ENCODE peak calls at places on chromosome 3, in eight cellular contexts. One of them, this sample, is unnamed.

GRCh38 chr3:188212308-188212969 is 58.5 kb downstream of the LPP start:
- DNase-seq in naive thymus-derived CD4-positive, alpha-beta T cell: no peak
- DNase-seq in cardiac fibroblast: peak
- DNase-seq in psoas muscle: no peak
- DNase-seq in fibroblast of mammary gland: peak
- DNase-seq in fibroblast of the aortic adventitia: peak
- DNase-seq in IMR-90: peak
- DNase-seq in transverse colon: no peak
- DNase-seq in this sample: peak

GRCh38 chr3:189641776-189642175 is 10.6 kb downstream of the TP63 start:
- DNase-seq in naive thymus-derived CD4-positive, alpha-beta T cell: no peak
- DNase-seq in IMR-90: no peak
- DNase-seq in psoas muscle: no peak
- DNase-seq in fibroblast of the aortic adventitia: no peak
- DNase-seq in transverse colon: no peak
- DNase-seq in cardiac fibroblast: no peak
- DNase-seq in fibroblast of mammary gland: no peak
- DNase-seq in this sample: no peak

GRCh38 chr3:131526801-131527347 is 24.1 kb upstream of the MRPL3 start:
- DNase-seq in IMR-90: peak
- DNase-seq in fibroblast of the aortic adventitia: peak
- DNase-seq in fibroblast of mammary gland: peak
- DNase-seq in psoas muscle: peak
- DNase-seq in naive thymus-derived CD4-positive, alpha-beta T cell: no peak
- DNase-seq in cardiac fibroblast: peak
- DNase-seq in transverse colon: no peak
- DNase-seq in this sample: peak

GRCh38 chr3:143331336-143331735 is 211.8 kb downstream of the CHST2 start:
- DNase-seq in psoas muscle: no peak
- DNase-seq in transverse colon: no peak
- DNase-seq in fibroblast of mammary gland: peak
- DNase-seq in fibroblast of the aortic adventitia: no peak
- DNase-seq in cardiac fibroblast: peak
- DNase-seq in IMR-90: no peak
- DNase-seq in naive thymus-derived CD4-positive, alpha-beta T cell: no peak
- DNase-seq in this sample: peak

GRCh38 chr3:30607032-30607833 is 832 bp downstream of the TGFBR2 start:
- DNase-seq in fibroblast of mammary gland: no peak
- DNase-seq in cardiac fibroblast: peak
- DNase-seq in psoas muscle: peak
- DNase-seq in naive thymus-derived CD4-positive, alpha-beta T cell: peak
- DNase-seq in IMR-90: no peak
- DNase-seq in transverse colon: peak
- DNase-seq in fibroblast of the aortic adventitia: peak
- DNase-seq in this sample: no peak

GRCh38 chr3:144921710-144922109 is 950.1 kb downstream of the DIPK2A start:
- DNase-seq in fibroblast of mammary gland: peak
- DNase-seq in psoas muscle: no peak
- DNase-seq in IMR-90: no peak
- DNase-seq in cardiac fibroblast: no peak
- DNase-seq in fibroblast of the aortic adventitia: no peak
- DNase-seq in naive thymus-derived CD4-positive, alpha-beta T cell: no peak
- DNase-seq in transverse colon: no peak
- DNase-seq in this sample: no peak

GRCh38 chr3:110420158-110420641 is 651.4 kb upstream of the NECTIN3 start:
- DNase-seq in fibroblast of the aortic adventitia: peak
- DNase-seq in fibroblast of mammary gland: peak
- DNase-seq in cardiac fibroblast: peak
- DNase-seq in transverse colon: no peak
- DNase-seq in psoas muscle: no peak
- DNase-seq in IMR-90: peak
- DNase-seq in naive thymus-derived CD4-positive, alpha-beta T cell: no peak
- DNase-seq in this sample: peak

GRCh38 chr3:5128861-5129260 is 6.8 kb downstream of the ARL8B start:
- DNase-seq in psoas muscle: no peak
- DNase-seq in IMR-90: no peak
- DNase-seq in fibroblast of mammary gland: no peak
- DNase-seq in cardiac fibroblast: peak
- DNase-seq in transverse colon: no peak
- DNase-seq in fibroblast of the aortic adventitia: no peak
- DNase-seq in naive thymus-derived CD4-positive, alpha-beta T cell: no peak
- DNase-seq in this sample: no peak

GRCh38 chr3:12897537-12898289 is 56.3 kb upstream of the RPL32 start:
- DNase-seq in fibroblast of the aortic adventitia: no peak
- DNase-seq in cardiac fibroblast: no peak
- DNase-seq in transverse colon: no peak
- DNase-seq in IMR-90: no peak
- DNase-seq in naive thymus-derived CD4-positive, alpha-beta T cell: no peak
- DNase-seq in psoas muscle: peak
- DNase-seq in fibroblast of mammary gland: no peak
- DNase-seq in this sample: no peak

GRCh38 chr3:153513236-153513635 is 351.2 kb downstream of the RAP2B start:
- DNase-seq in naive thymus-derived CD4-positive, alpha-beta T cell: no peak
- DNase-seq in cardiac fibroblast: peak
- DNase-seq in transverse colon: no peak
- DNase-seq in IMR-90: no peak
- DNase-seq in fibroblast of mammary gland: peak
- DNase-seq in psoas muscle: no peak
- DNase-seq in fibroblast of the aortic adventitia: peak
- DNase-seq in this sample: peak

GRCh38 chr3:123392871-123393620 is 55.8 kb downstream of the ADCY5 start:
- DNase-seq in transverse colon: no peak
- DNase-seq in naive thymus-derived CD4-positive, alpha-beta T cell: no peak
- DNase-seq in fibroblast of the aortic adventitia: no peak
- DNase-seq in IMR-90: no peak
- DNase-seq in psoas muscle: no peak
- DNase-seq in fibroblast of mammary gland: no peak
- DNase-seq in cardiac fibroblast: no peak
- DNase-seq in this sample: peak

GRCh38 chr3:98921957-98922356 is 20.5 kb upstream of the DCBLD2 start:
- DNase-seq in IMR-90: no peak
- DNase-seq in cardiac fibroblast: peak
- DNase-seq in fibroblast of the aortic adventitia: no peak
- DNase-seq in fibroblast of mammary gland: no peak
- DNase-seq in psoas muscle: no peak
- DNase-seq in naive thymus-derived CD4-positive, alpha-beta T cell: no peak
- DNase-seq in transverse colon: no peak
- DNase-seq in this sample: no peak

GRCh38 chr3:10975695-10976234 is 16.8 kb upstream of the SLC6A1 start:
- DNase-seq in fibroblast of mammary gland: no peak
- DNase-seq in fibroblast of the aortic adventitia: no peak
- DNase-seq in naive thymus-derived CD4-positive, alpha-beta T cell: no peak
- DNase-seq in psoas muscle: no peak
- DNase-seq in IMR-90: no peak
- DNase-seq in transverse colon: no peak
- DNase-seq in cardiac fibroblast: no peak
- DNase-seq in this sample: no peak

GRCh38 chr3:147572970-147573340 is 163.8 kb downstream of the ZIC1 start:
- DNase-seq in fibroblast of mammary gland: peak
- DNase-seq in transverse colon: no peak
- DNase-seq in naive thymus-derived CD4-positive, alpha-beta T cell: no peak
- DNase-seq in psoas muscle: no peak
- DNase-seq in IMR-90: no peak
- DNase-seq in fibroblast of the aortic adventitia: no peak
- DNase-seq in cardiac fibroblast: no peak
- DNase-seq in this sample: no peak

GRCh38 chr3:14636496-14637087 is 15.0 kb upstream of the CCDC174 start:
- DNase-seq in fibroblast of the aortic adventitia: no peak
- DNase-seq in IMR-90: no peak
- DNase-seq in naive thymus-derived CD4-positive, alpha-beta T cell: no peak
- DNase-seq in cardiac fibroblast: no peak
- DNase-seq in fibroblast of mammary gland: no peak
- DNase-seq in transverse colon: no peak
- DNase-seq in psoas muscle: no peak
- DNase-seq in this sample: no peak

GRCh38 chr3:71972031-71972430 is 187.1 kb upstream of the PROK2 start:
- DNase-seq in cardiac fibroblast: no peak
- DNase-seq in fibroblast of the aortic adventitia: peak
- DNase-seq in naive thymus-derived CD4-positive, alpha-beta T cell: no peak
- DNase-seq in IMR-90: no peak
- DNase-seq in psoas muscle: no peak
- DNase-seq in transverse colon: no peak
- DNase-seq in fibroblast of mammary gland: no peak
- DNase-seq in this sample: peak

GRCh38 chr3:156657862-156658731 is 16.3 kb upstream of the TIPARP start:
- DNase-seq in transverse colon: peak
- DNase-seq in psoas muscle: no peak
- DNase-seq in IMR-90: no peak
- DNase-seq in fibroblast of the aortic adventitia: no peak
- DNase-seq in cardiac fibroblast: no peak
- DNase-seq in naive thymus-derived CD4-positive, alpha-beta T cell: no peak
- DNase-seq in fibroblast of mammary gland: no peak
- DNase-seq in this sample: no peak

GRCh38 chr3:180912304-180913226 is at the start of gene FXR1:
- DNase-seq in IMR-90: peak
- DNase-seq in transverse colon: peak
- DNase-seq in fibroblast of the aortic adventitia: peak
- DNase-seq in naive thymus-derived CD4-positive, alpha-beta T cell: peak
- DNase-seq in psoas muscle: peak
- DNase-seq in cardiac fibroblast: peak
- DNase-seq in fibroblast of mammary gland: peak
- DNase-seq in this sample: peak

GRCh38 chr3:8622873-8623725 is 21.5 kb downstream of the SSUH2 start:
- DNase-seq in fibroblast of the aortic adventitia: peak
- DNase-seq in naive thymus-derived CD4-positive, alpha-beta T cell: peak
- DNase-seq in transverse colon: peak
- DNase-seq in psoas muscle: peak
- DNase-seq in fibroblast of mammary gland: peak
- DNase-seq in IMR-90: peak
- DNase-seq in cardiac fibroblast: peak
- DNase-seq in this sample: peak

GRCh38 chr3:114651555-114651954 is 357.7 kb downstream of the TIGIT start:
- DNase-seq in cardiac fibroblast: no peak
- DNase-seq in fibroblast of the aortic adventitia: no peak
- DNase-seq in IMR-90: no peak
- DNase-seq in psoas muscle: peak
- DNase-seq in naive thymus-derived CD4-positive, alpha-beta T cell: no peak
- DNase-seq in fibroblast of mammary gland: no peak
- DNase-seq in transverse colon: no peak
- DNase-seq in this sample: no peak

DNA sequence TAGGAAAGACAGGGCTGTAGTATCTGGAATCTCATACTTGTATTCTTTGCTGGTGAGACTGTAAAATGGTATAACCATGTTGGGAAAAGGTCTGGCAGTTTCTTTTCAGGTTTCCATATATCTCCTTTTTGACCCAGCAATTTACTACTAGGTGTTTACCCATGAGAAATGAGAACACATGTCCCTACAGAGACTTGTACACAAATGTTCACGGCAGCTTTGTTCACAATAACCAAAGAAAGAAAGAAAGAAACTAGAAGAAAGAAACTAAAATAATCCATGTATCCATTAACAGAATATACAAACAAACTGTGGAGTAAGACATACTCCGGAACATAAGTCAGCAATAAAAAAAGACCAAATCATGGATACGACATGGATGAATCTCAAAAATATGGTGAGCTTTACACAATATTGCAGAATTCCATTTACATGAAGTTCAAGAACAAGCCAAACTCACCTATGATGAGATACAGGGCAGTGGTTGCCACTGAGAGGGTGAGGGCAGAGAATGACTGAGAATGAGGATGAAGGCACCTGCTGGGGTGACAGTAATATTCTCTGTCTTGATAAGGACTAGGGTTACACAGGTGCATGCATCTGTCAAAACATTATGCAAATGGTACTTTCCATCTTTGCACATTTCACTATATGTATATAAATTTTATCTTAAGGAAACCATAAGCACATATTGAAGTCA is 2.7 kb downstream of the RFTN1 start:
- DNase-seq in fibroblast of mammary gland: no peak
- DNase-seq in transverse colon: no peak
- DNase-seq in fibroblast of the aortic adventitia: no peak
- DNase-seq in cardiac fibroblast: no peak
- DNase-seq in psoas muscle: no peak
- DNase-seq in IMR-90: no peak
- DNase-seq in naive thymus-derived CD4-positive, alpha-beta T cell: no peak
- DNase-seq in this sample: no peak
- H3K4me3 ChIP-seq in fibroblast of mammary gland: no peak
- H3K4me3 ChIP-seq in transverse colon: no peak
- H3K4me3 ChIP-seq in fibroblast of the aortic adventitia: no peak
- H3K4me3 ChIP-seq in cardiac fibroblast: no peak
- H3K4me3 ChIP-seq in psoas muscle: peak
- H3K4me3 ChIP-seq in IMR-90: no peak
- H3K4me3 ChIP-seq in naive thymus-derived CD4-positive, alpha-beta T cell: no peak
- H3K4me3 ChIP-seq in this sample: no peak

DNA sequence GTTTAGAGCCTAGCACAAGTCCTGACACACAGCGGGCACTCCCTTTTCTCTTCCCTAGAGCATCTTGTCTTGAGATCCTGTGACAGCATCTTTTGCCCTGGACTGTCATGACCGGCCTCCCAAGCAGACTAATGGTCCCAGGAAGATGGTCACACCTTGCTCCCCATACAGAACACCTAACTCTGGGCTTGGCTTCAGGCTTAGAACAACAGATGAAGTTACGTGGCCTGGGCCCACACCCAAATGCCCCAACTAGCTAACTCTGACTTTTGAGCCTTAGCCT is 781 bp upstream of the IP6K1 start:
- DNase-seq in naive thymus-derived CD4-positive, alpha-beta T cell: no peak
- DNase-seq in transverse colon: no peak
- DNase-seq in psoas muscle: no peak
- DNase-seq in fibroblast of the aortic adventitia: no peak
- DNase-seq in cardiac fibroblast: no peak
- DNase-seq in IMR-90: no peak
- DNase-seq in fibroblast of mammary gland: peak
- DNase-seq in this sample: no peak
- H3K4me3 ChIP-seq in naive thymus-derived CD4-positive, alpha-beta T cell: peak
- H3K4me3 ChIP-seq in transverse colon: peak
- H3K4me3 ChIP-seq in psoas muscle: peak
- H3K4me3 ChIP-seq in fibroblast of the aortic adventitia: peak
- H3K4me3 ChIP-seq in cardiac fibroblast: no peak
- H3K4me3 ChIP-seq in IMR-90: no peak
- H3K4me3 ChIP-seq in fibroblast of mammary gland: no peak
- H3K4me3 ChIP-seq in this sample: peak

GRCh38 chr3:79767194-79767952 is 425 bp downstream of the ROBO1 start:
- DNase-seq in naive thymus-derived CD4-positive, alpha-beta T cell: no peak
- DNase-seq in fibroblast of the aortic adventitia: no peak
- DNase-seq in IMR-90: no peak
- DNase-seq in transverse colon: no peak
- DNase-seq in cardiac fibroblast: no peak
- DNase-seq in fibroblast of mammary gland: no peak
- DNase-seq in psoas muscle: no peak
- DNase-seq in this sample: no peak
- H3K4me3 ChIP-seq in naive thymus-derived CD4-positive, alpha-beta T cell: no peak
- H3K4me3 ChIP-seq in fibroblast of the aortic adventitia: no peak
- H3K4me3 ChIP-seq in IMR-90: no peak
- H3K4me3 ChIP-seq in transverse colon: no peak
- H3K4me3 ChIP-seq in cardiac fibroblast: no peak
- H3K4me3 ChIP-seq in fibroblast of mammary gland: no peak
- H3K4me3 ChIP-seq in psoas muscle: peak
- H3K4me3 ChIP-seq in this sample: no peak

DNA sequence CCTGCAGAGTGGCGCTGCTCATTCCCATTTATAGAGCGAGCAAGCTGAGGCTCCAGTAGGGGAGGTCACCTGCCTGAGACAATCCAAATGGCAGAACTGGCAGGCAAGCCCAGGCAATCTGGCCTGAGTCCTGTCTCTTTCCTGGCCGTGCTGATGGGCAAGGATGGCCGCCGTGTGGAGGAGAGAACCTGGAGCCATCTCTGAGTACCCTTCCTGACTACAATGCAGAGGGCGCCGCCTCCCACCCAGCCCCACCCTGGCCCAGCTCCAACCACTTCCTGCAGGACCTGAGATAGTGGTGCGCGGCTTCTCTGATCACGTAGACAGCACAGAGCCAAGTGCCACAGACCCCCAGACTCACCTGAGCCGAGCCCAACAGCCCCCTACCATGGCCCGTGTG is 7.0 kb downstream of the TLR9 start:
- DNase-seq in IMR-90: no peak
- DNase-seq in fibroblast of the aortic adventitia: no peak
- DNase-seq in transverse colon: peak
- DNase-seq in psoas muscle: no peak
- DNase-seq in fibroblast of mammary gland: no peak
- DNase-seq in cardiac fibroblast: no peak
- DNase-seq in naive thymus-derived CD4-positive, alpha-beta T cell: no peak
- DNase-seq in this sample: no peak
- H3K4me3 ChIP-seq in IMR-90: no peak
- H3K4me3 ChIP-seq in fibroblast of the aortic adventitia: no peak
- H3K4me3 ChIP-seq in transverse colon: no peak
- H3K4me3 ChIP-seq in psoas muscle: peak
- H3K4me3 ChIP-seq in fibroblast of mammary gland: no peak
- H3K4me3 ChIP-seq in cardiac fibroblast: no peak
- H3K4me3 ChIP-seq in naive thymus-derived CD4-positive, alpha-beta T cell: peak
- H3K4me3 ChIP-seq in this sample: no peak

This sample was measured in AG10803.